ENCODE peak calls at places on chromosomes 7 and 10, in ten cellular contexts. Y is NCI-H1436; L is cardiac fibroblast; M is T-cell; I is GM23338; A is GM19239; H is putamen; D is GM20000; Q is HS-27A; N is activated CD8-positive, alpha-beta memory T cell treated with anti-CD3 and anti-CD28 coated beads for 48 hours. P is an unnamed sample.

GRCh38 chr10:46534828-46535524 is 21.5 kb downstream of the GPRIN2 start:
- DNase-seq in I (no peak), H (no peak), Q (no peak), N (no peak), D (no peak), Y (no peak), A (no peak), L (no peak), M (no peak), P (no peak)

GRCh38 chr7:73827568-73828106 is 3.2 kb upstream of the CLDN4 start:
- DNase-seq in A (no peak), Y (peak; percentile 89), L (no peak), H (no peak), Q (no peak), M (no peak), I (peak; percentile 86), N (no peak), D (no peak), P (no peak)

GRCh38 chr10:71382757-71383156 is 14.0 kb upstream of the CDH23 start:
- DNase-seq in I (no peak), Y (no peak), Q (no peak), N (no peak), A (no peak), D (no peak), M (no peak), H (no peak), L (no peak), P (no peak)

GRCh38 chr7:71408276-71408675 is 276.3 kb downstream of the GALNT17 start:
- DNase-seq in Q (no peak), L (no peak), M (no peak), A (no peak), I (no peak), Y (no peak), H (no peak), D (no peak), N (no peak), P (no peak)

GRCh38 chr10:70537398-70538194 is 59.0 kb downstream of the PALD1 start:
- DNase-seq in Y (peak; percentile 27), D (peak; percentile 46), H (no peak), Q (no peak), M (no peak), I (peak; percentile 86), N (no peak), A (no peak), L (no peak), P (no peak)

GRCh38 chr10:104291439-104291951 is 22.5 kb downstream of the GSTO2 start:
- DNase-seq in N (peak; percentile 87), H (peak; percentile 90), M (peak; percentile 89), I (peak; percentile 95), A (peak; percentile 80), D (peak; percentile 89), Y (peak; percentile 87), L (peak; percentile 94), Q (no peak), P (peak; percentile 74)

GRCh38 chr10:132687893-132688579 is 97.9 kb downstream of the NKX6-2 start:
- DNase-seq in M (no peak), L (no peak), A (no peak), I (no peak), Y (no peak), N (no peak), H (no peak), D (no peak), Q (no peak), P (no peak)

GRCh38 chr7:101634196-101634717 is 5.2 kb upstream of the MYL10 start:
- DNase-seq in L (no peak), N (no peak), H (no peak), M (no peak), A (no peak), Y (no peak), I (peak; percentile 53), D (no peak), Q (no peak), P (no peak)

GRCh38 chr10:93267521-93267920 is 193.8 kb downstream of the CYP26A1 start:
- DNase-seq in H (no peak), M (no peak), A (peak; percentile 40), N (no peak), Y (no peak), L (no peak), Q (no peak), I (no peak), D (peak; percentile 66), P (no peak)

GRCh38 chr7:36021367-36021766 is 131.7 kb upstream of the EEPD1 start:
- DNase-seq in A (no peak), M (no peak), L (no peak), Q (no peak), I (peak; percentile 82), D (no peak), H (no peak), Y (no peak), N (no peak), P (no peak)

GRCh38 chr7:77290425-77290824 is 90.8 kb upstream of the FGL2 start:
- DNase-seq in D (no peak), M (no peak), N (no peak), A (no peak), Y (no peak), L (no peak), I (no peak), Q (no peak), H (no peak), P (no peak)

GRCh38 chr7:73707045-73707631 is 12.3 kb downstream of the STX1A start:
- DNase-seq in M (peak; percentile 47), D (no peak), A (no peak), N (no peak), L (no peak), H (no peak), Y (peak; percentile 67), Q (no peak), I (peak; percentile 50), P (no peak)

GRCh38 chr7:157895520-157896375 is 558.9 kb downstream of the DNAJB6 start:
- DNase-seq in Q (no peak), I (no peak), H (peak; percentile 27), Y (no peak), A (no peak), L (no peak), M (no peak), D (no peak), N (no peak), P (no peak)

GRCh38 chr7:16416289-16417282 is 4.8 kb downstream of the CRPPA start:
- DNase-seq in L (peak; percentile 51), I (no peak), D (no peak), Q (no peak), H (no peak), A (no peak), M (no peak), N (no peak), Y (no peak), P (no peak)

GRCh38 chr7:107939472-107940145 is 48.6 kb downstream of the DLD start:
- DNase-seq in Y (no peak), D (no peak), L (peak; percentile 90), H (no peak), A (no peak), Q (no peak), M (no peak), I (no peak), N (no peak), P (no peak)

GRCh38 chr7:156079156-156079555 is 266.9 kb upstream of the SHH start:
- DNase-seq in Y (no peak), M (no peak), I (no peak), N (no peak), L (no peak), D (no peak), H (no peak), A (no peak), Q (no peak), P (no peak)

GRCh38 chr10:60914676-60915075 is 29.3 kb downstream of the RHOBTB1 start:
- DNase-seq in L (peak; percentile 95), Y (no peak), M (no peak), Q (peak; percentile 75), A (no peak), I (no peak), D (no peak), H (no peak), N (no peak), P (no peak)

GRCh38 chr10:6615971-6616370 is 35.9 kb upstream of the PRKCQ start:
- DNase-seq in A (no peak), I (no peak), Y (no peak), H (no peak), N (no peak), M (no peak), D (no peak), L (no peak), Q (no peak), P (no peak)

GRCh38 chr7:155524018-155524556 is 22.3 kb downstream of the CNPY1 start:
- DNase-seq in H (no peak), A (no peak), Y (no peak), M (no peak), Q (no peak), D (no peak), N (no peak), L (no peak), I (no peak), P (no peak)

GRCh38 chr10:75841266-75841665 is 409.8 kb downstream of the LRMDA start:
- DNase-seq in I (no peak), M (no peak), Y (no peak), N (no peak), Q (no peak), D (no peak), A (no peak), L (no peak), H (no peak), P (no peak)

GRCh38 chr10:72353028-72353962 is 1.4 kb downstream of the DNAJB12 start:
- DNase-seq in I (peak; percentile 58), Q (no peak), N (no peak), A (no peak), L (peak; percentile 39), H (no peak), D (no peak), Y (no peak), M (no peak), P (no peak)

GRCh38 chr7:93921607-93922446 is at the start of gene GNG11:
- DNase-seq in Y (no peak), D (peak; percentile 37), L (peak; percentile 90), I (peak; percentile 77), A (peak; percentile 8), N (peak; percentile 7), Q (peak; percentile 52), H (peak; percentile 33), M (peak; percentile 8), P (no peak)

GRCh38 chr7:87003872-87004798 is 55.3 kb downstream of the ELAPOR2 start:
- DNase-seq in L (peak; percentile 2), Y (peak; percentile 47), M (no peak), H (peak; percentile 31), N (no peak), A (no peak), I (no peak), Q (no peak), D (no peak), P (no peak)